ENCODE peak calls at places on chromosomes 4 and X, in four cellular contexts. One of them, this sample, is unnamed.

GRCh38 chrX:133655914-133656265 is 240.6 kb upstream of the GPC4 start:
- DNase-seq in neural crest cell: no peak
- DNase-seq in CD4-positive, alpha-beta T cell: no peak
- DNase-seq in astrocyte of the spinal cord: no peak
- DNase-seq in this sample: no peak

GRCh38 chr4:73867783-73868182 is 1.4 kb upstream of the CXCL1 start:
- DNase-seq in neural crest cell: no peak
- DNase-seq in CD4-positive, alpha-beta T cell: no peak
- DNase-seq in astrocyte of the spinal cord: peak
- DNase-seq in this sample: peak

GRCh38 chr4:133802741-133803140 is 398.8 kb downstream of the PABPC4L start:
- DNase-seq in neural crest cell: no peak
- DNase-seq in CD4-positive, alpha-beta T cell: no peak
- DNase-seq in astrocyte of the spinal cord: peak
- DNase-seq in this sample: no peak

GRCh38 chr4:25406081-25406692 is 29.1 kb downstream of the ANAPC4 start:
- DNase-seq in neural crest cell: no peak
- DNase-seq in CD4-positive, alpha-beta T cell: no peak
- DNase-seq in astrocyte of the spinal cord: peak
- DNase-seq in this sample: no peak

GRCh38 chr4:136863756-136864155 is 668.5 kb downstream of the PCDH18 start:
- DNase-seq in neural crest cell: no peak
- DNase-seq in CD4-positive, alpha-beta T cell: no peak
- DNase-seq in astrocyte of the spinal cord: peak
- DNase-seq in this sample: peak

GRCh38 chrX:11010476-11010875 is 100.7 kb upstream of the HCCS start:
- DNase-seq in neural crest cell: no peak
- DNase-seq in CD4-positive, alpha-beta T cell: no peak
- DNase-seq in astrocyte of the spinal cord: no peak
- DNase-seq in this sample: peak

GRCh38 chrX:16628954-16629595 is 20.9 kb upstream of the S100G start:
- DNase-seq in neural crest cell: no peak
- DNase-seq in CD4-positive, alpha-beta T cell: no peak
- DNase-seq in astrocyte of the spinal cord: no peak
- DNase-seq in this sample: no peak

GRCh38 chrX:78092296-78092695 is 11.8 kb upstream of the PGK1 start:
- DNase-seq in neural crest cell: no peak
- DNase-seq in CD4-positive, alpha-beta T cell: no peak
- DNase-seq in astrocyte of the spinal cord: peak
- DNase-seq in this sample: peak

GRCh38 chrX:68238568-68238967 is 194.7 kb downstream of the OPHN1 start:
- DNase-seq in neural crest cell: no peak
- DNase-seq in CD4-positive, alpha-beta T cell: no peak
- DNase-seq in astrocyte of the spinal cord: no peak
- DNase-seq in this sample: peak

DNA sequence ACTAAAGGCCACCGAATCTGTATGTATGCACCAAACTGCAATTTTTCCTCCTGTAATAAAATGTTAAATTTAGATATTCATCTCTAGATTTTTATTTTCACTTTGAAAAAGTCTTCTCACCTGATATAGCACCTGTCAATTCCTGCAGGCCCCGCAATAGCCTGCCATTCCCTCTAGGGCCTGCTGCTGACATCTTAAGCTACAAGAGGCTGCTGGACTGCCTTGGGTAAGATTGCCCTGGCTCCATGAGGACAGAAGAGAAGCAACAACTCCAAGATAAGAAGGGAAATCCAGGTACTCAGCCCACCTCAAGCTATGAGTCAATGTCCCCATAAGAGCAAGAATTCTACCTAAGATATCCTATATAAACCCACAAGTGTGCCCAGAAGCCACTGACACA is 230.2 kb upstream of the AGTR2 start:
- DNase-seq in neural crest cell: no peak
- DNase-seq in CD4-positive, alpha-beta T cell: no peak
- DNase-seq in astrocyte of the spinal cord: no peak
- DNase-seq in this sample: peak
- TF ChIP-seq CTCF in neural crest cell: no peak
- TF ChIP-seq CTCF in CD4-positive, alpha-beta T cell: no peak
- TF ChIP-seq CTCF in astrocyte of the spinal cord: no peak
- TF ChIP-seq CTCF in this sample: no peak

GRCh38 chr4:7699825-7700224 is 239.8 kb downstream of the AFAP1 start:
- DNase-seq in neural crest cell: no peak
- DNase-seq in CD4-positive, alpha-beta T cell: no peak
- DNase-seq in astrocyte of the spinal cord: no peak
- DNase-seq in this sample: no peak

GRCh38 chr4:7697821-7698220 is 241.8 kb downstream of the AFAP1 start:
- DNase-seq in neural crest cell: no peak
- DNase-seq in CD4-positive, alpha-beta T cell: no peak
- DNase-seq in astrocyte of the spinal cord: no peak
- DNase-seq in this sample: no peak

GRCh38 chr4:7697326-7697725 is 242.3 kb downstream of the AFAP1 start:
- DNase-seq in neural crest cell: no peak
- DNase-seq in CD4-positive, alpha-beta T cell: no peak
- DNase-seq in astrocyte of the spinal cord: no peak
- DNase-seq in this sample: no peak

GRCh38 chr4:7699040-7699439 is 240.6 kb downstream of the AFAP1 start:
- DNase-seq in neural crest cell: no peak
- DNase-seq in CD4-positive, alpha-beta T cell: no peak
- DNase-seq in astrocyte of the spinal cord: peak
- DNase-seq in this sample: no peak

DNA sequence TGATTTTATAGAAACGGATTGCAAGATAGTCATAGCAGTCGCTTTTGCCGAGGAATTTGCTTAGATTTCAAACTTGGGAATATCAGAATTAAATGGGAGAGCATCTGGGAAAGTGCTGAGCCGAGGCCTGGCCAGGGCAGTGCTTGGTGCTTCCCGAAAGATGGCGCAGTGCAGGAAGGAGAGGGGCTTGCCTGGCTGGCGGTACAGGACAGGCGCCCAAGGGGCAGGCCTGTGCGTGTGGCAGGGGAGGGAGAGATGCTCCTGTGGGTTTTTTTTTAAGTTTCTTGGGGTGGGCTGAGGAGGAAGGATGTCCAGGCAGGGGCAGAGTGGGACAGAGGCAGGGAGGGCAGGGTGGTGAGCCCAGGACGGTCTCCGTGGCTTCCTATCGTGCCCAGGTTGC is 241.1 kb downstream of the AFAP1 start:
- DNase-seq in neural crest cell: no peak
- DNase-seq in CD4-positive, alpha-beta T cell: no peak
- DNase-seq in astrocyte of the spinal cord: no peak
- DNase-seq in this sample: no peak
- TF ChIP-seq CTCF in neural crest cell: no peak
- TF ChIP-seq CTCF in CD4-positive, alpha-beta T cell: no peak
- TF ChIP-seq CTCF in astrocyte of the spinal cord: no peak
- TF ChIP-seq CTCF in this sample: no peak

GRCh38 chrX:56764153-56764974 is 35.3 kb downstream of the NBDY start:
- DNase-seq in neural crest cell: peak
- DNase-seq in CD4-positive, alpha-beta T cell: peak
- DNase-seq in astrocyte of the spinal cord: peak
- DNase-seq in this sample: peak
- TF ChIP-seq CTCF in neural crest cell: peak
- TF ChIP-seq CTCF in CD4-positive, alpha-beta T cell: no peak
- TF ChIP-seq CTCF in astrocyte of the spinal cord: peak
- TF ChIP-seq CTCF in this sample: peak

DNA sequence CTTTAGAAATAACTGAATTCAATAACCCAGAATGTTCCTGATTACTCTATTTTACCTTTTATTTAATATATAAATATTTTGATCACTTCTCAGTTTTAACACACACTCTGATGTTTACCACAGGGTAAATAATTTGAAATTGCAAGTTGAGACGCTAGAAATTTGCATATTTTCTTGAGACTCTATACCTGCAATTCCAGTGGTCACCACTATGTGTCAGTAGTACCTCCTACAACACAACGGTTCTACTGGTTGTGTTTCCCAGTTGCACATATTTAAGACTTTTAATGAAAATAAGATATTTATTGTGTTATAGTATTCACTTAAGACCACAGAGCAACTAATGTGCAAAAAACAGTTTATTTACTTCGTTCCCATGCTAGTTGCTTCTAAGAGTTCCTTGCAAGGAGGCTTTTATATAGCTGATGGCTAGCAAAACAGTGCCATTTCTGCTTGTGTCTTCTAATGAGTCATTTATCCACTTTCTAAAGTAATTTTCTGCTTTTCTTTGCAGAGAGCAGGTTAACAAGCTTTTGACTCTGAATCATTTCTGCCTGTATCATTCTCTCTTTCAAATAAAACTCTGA is 98.9 kb upstream of the PDLIM3 start:
- DNase-seq in neural crest cell: no peak
- DNase-seq in CD4-positive, alpha-beta T cell: no peak
- DNase-seq in astrocyte of the spinal cord: no peak
- DNase-seq in this sample: peak
- TF ChIP-seq CTCF in neural crest cell: peak
- TF ChIP-seq CTCF in CD4-positive, alpha-beta T cell: peak
- TF ChIP-seq CTCF in astrocyte of the spinal cord: peak
- TF ChIP-seq CTCF in this sample: peak